ENCODE peak calls at places on chromosomes 16 and 17, in eight cellular contexts. Z is GM12865; D is activated T-helper 2 cell treated with anti-CD3 and anti-CD28 coated beads, Interferon-gamma antibody, Interleukin-2, Interleukin-4, amounts not matched to agents 10 μg/mL and 5 μg/mL and 100 μg/mL, durations not matched to agents 14 hours and 24 hours and 36 hours; O is neuronal stem cell; M is globus pallidus; A is type B pancreatic cell; K is PC-9; E is stimulated activated CD4-positive, alpha-beta T cell treated with anti-CD3 and anti-CD28 coated beads, TNF-alpha, amount 100 ng/mL, for 1 hour. Q is an unnamed sample.
A peak's percentile ranks its signal among the peaks of the same experiment; 100 is the strongest.

GRCh38 chr17:2403044-2403443 is 2.2 kb upstream of the MNT start:
- DNase-seq in K (peak; percentile 22), O (no peak), E (no peak), M (no peak), D (no peak), Z (no peak), A (no peak), Q (no peak)

GRCh38 chr16:60655514-60656153 is 1380.6 kb downstream of the CDH8 start:
- DNase-seq in A (no peak), K (no peak), M (no peak), Z (no peak), D (no peak), E (no peak), O (no peak), Q (no peak)

GRCh38 chr16:80618862-80619648 is 78.3 kb downstream of the DYNLRB2 start:
- DNase-seq in M (no peak), K (no peak), E (no peak), A (no peak), Z (no peak), D (no peak), O (no peak), Q (no peak)

GRCh38 chr16:72945081-72945480 is 102.8 kb downstream of the ZFHX3 start:
- DNase-seq in K (no peak), Z (no peak), D (no peak), O (no peak), M (no peak), A (no peak), E (no peak), Q (no peak)

GRCh38 chr16:54720259-54720658 is 210.4 kb upstream of the IRX5 start:
- DNase-seq in Z (no peak), K (no peak), O (no peak), A (no peak), D (no peak), M (no peak), E (no peak), Q (no peak)

GRCh38 chr16:88768041-88768876 is 16.8 kb downstream of the PIEZO1 start:
- DNase-seq in A (no peak), Z (no peak), D (no peak), O (no peak), M (peak; percentile 38), E (no peak), K (no peak), Q (peak; percentile 88)

GRCh38 chr16:57134982-57135381 is 42.6 kb downstream of the CPNE2 start:
- DNase-seq in M (no peak), A (no peak), E (no peak), Z (peak; percentile 46), D (peak; percentile 18), K (no peak), O (no peak), Q (no peak)

GRCh38 chr17:16906670-16907069 is 65.2 kb downstream of the TNFRSF13B start:
- DNase-seq in D (no peak), Z (no peak), O (no peak), E (no peak), A (no peak), K (peak; percentile 87), M (no peak), Q (no peak)

GRCh38 chr17:48738424-48738802 is 9.9 kb upstream of the HOXB13 start:
- DNase-seq in M (no peak), A (no peak), K (no peak), O (no peak), E (no peak), D (no peak), Z (no peak), Q (no peak)

GRCh38 chr17:68289473-68289872 is 1.5 kb downstream of the SLC16A6 start:
- DNase-seq in Z (no peak), M (no peak), D (no peak), K (no peak), E (no peak), A (no peak), O (no peak), Q (no peak)

GRCh38 chr17:81488276-81488860 is 24.2 kb downstream of the ACTG1 start:
- DNase-seq in E (no peak), K (no peak), Z (peak; percentile 35), O (no peak), D (no peak), A (no peak), M (no peak), Q (no peak)

GRCh38 chr17:56629450-56630187 is 36.1 kb downstream of the NOG start:
- DNase-seq in E (no peak), A (no peak), M (no peak), O (peak; percentile 21), D (no peak), Z (peak; percentile 3), K (peak; percentile 43), Q (no peak)

GRCh38 chr16:22763655-22764054 is 50.3 kb upstream of the HS3ST2 start:
- DNase-seq in Z (no peak), E (no peak), K (no peak), A (no peak), D (no peak), O (no peak), M (no peak), Q (no peak)

GRCh38 chr16:85392756-85393673 is 220.1 kb upstream of the GSE1 start:
- DNase-seq in A (no peak), O (no peak), Z (no peak), E (no peak), D (no peak), M (no peak), K (no peak), Q (peak; percentile 41)

GRCh38 chr17:82520041-82520910 is 744 bp downstream of the FOXK2 start:
- DNase-seq in A (no peak), M (no peak), O (no peak), Z (peak; percentile 55), E (no peak), D (peak; percentile 36), K (no peak), Q (no peak)

GRCh38 chr17:66720027-66720426 is 114.9 kb upstream of the CACNG5 start:
- DNase-seq in M (no peak), K (no peak), Z (no peak), O (no peak), E (no peak), D (no peak), A (no peak), Q (no peak)

GRCh38 chr16:200388-200787 is 20.1 kb downstream of the HBQ1 start:
- DNase-seq in D (no peak), Z (no peak), M (no peak), O (no peak), A (no peak), K (no peak), E (no peak), Q (no peak)

GRCh38 chr17:12985431-12986285 is 32.2 kb downstream of the ELAC2 start:
- DNase-seq in K (no peak), M (no peak), E (no peak), Z (no peak), D (no peak), O (no peak), A (no peak), Q (no peak)

GRCh38 chr17:49944451-49944850 is 24.5 kb upstream of the DLX4 start:
- DNase-seq in D (no peak), Z (no peak), O (no peak), K (no peak), A (no peak), M (no peak), E (no peak), Q (no peak)

GRCh38 chr16:78605548-78606097 is 506.2 kb downstream of the WWOX start:
- DNase-seq in Z (no peak), M (peak; percentile 25), D (no peak), O (no peak), E (no peak), K (no peak), A (no peak), Q (no peak)

GRCh38 chr17:37019117-37019744 is 70.5 kb downstream of the AATF start:
- DNase-seq in O (peak; percentile 41), M (no peak), E (no peak), A (no peak), K (no peak), Z (no peak), D (no peak), Q (no peak)

GRCh38 chr16:1069154-1069553 is 3.4 kb upstream of the SSTR5 start:
- DNase-seq in Z (no peak), A (no peak), D (no peak), O (no peak), M (no peak), K (no peak), E (no peak), Q (no peak)

GRCh38 chr17:3043737-3044365 is 19.6 kb downstream of the OR1D5 start:
- DNase-seq in M (no peak), D (no peak), K (no peak), O (no peak), A (no peak), E (no peak), Z (peak; percentile 31), Q (peak; percentile 61)

GRCh38 chr17:73490851-73491250 is 153.4 kb downstream of the SDK2 start:
- DNase-seq in Z (no peak), M (no peak), A (no peak), K (no peak), O (no peak), E (no peak), D (no peak), Q (no peak)

GRCh38 chr17:1953866-1954265 is 71.3 kb downstream of the RTN4RL1 start:
- DNase-seq in K (no peak), Z (no peak), O (no peak), D (no peak), M (no peak), A (no peak), E (no peak), Q (no peak)

GRCh38 chr17:79944821-79945391 is 90.8 kb downstream of the TBC1D16 start:
- DNase-seq in A (peak; percentile 67), M (no peak), D (no peak), E (no peak), K (no peak), Z (no peak), O (no peak), Q (peak; percentile 75)

GRCh38 chr17:29131814-29132682 is 48.1 kb downstream of the MYO18A start:
- DNase-seq in D (no peak), M (no peak), E (no peak), O (no peak), A (no peak), K (peak; percentile 39), Z (no peak), Q (no peak)

GRCh38 chr17:72349011-72349410 is 228.2 kb downstream of the SOX9 start:
- DNase-seq in D (no peak), K (no peak), O (no peak), A (no peak), E (no peak), Z (no peak), M (no peak), Q (no peak)

GRCh38 chr16:80158766-80159165 is 382.0 kb upstream of the DYNLRB2 start:
- DNase-seq in D (no peak), E (no peak), A (no peak), M (no peak), O (no peak), Z (no peak), K (no peak), Q (no peak)

GRCh38 chr16:71794018-71794417 is 14.6 kb downstream of the AP1G1 start:
- DNase-seq in O (no peak), A (no peak), E (no peak), K (no peak), D (no peak), M (no peak), Z (no peak), Q (no peak)

GRCh38 chr16:84842516-84843148 is 22.8 kb downstream of the CRISPLD2 start:
- DNase-seq in O (no peak), Z (no peak), M (no peak), K (no peak), E (no peak), D (no peak), A (no peak), Q (peak; percentile 35)

GRCh38 chr16:31064882-31065461 is 9.1 kb downstream of the ZNF668 start:
- DNase-seq in Z (no peak), E (no peak), O (no peak), A (no peak), K (peak; percentile 64), D (no peak), M (no peak), Q (no peak)

GRCh38 chr17:63826468-63827001 is 696 bp upstream of the PSMC5 start:
- DNase-seq in K (no peak), D (no peak), O (no peak), M (no peak), Z (no peak), A (no peak), E (no peak), Q (no peak)

GRCh38 chr17:15341385-15341849 is at the start of gene TEKT3:
- DNase-seq in D (no peak), M (peak; percentile 84), K (no peak), A (peak; percentile 82), E (no peak), O (peak; percentile 82), Z (no peak), Q (peak; percentile 85)